ENCODE peak calls at places on chromosomes 1 and 21, in six cellular contexts. G is activated effector memory CD4-positive, alpha-beta T cell treated with Interleukin-2 at 50 U/mL for 16 hours; V is smooth muscle cell of the brain vasculature; F is NCI-H1694; E is H9; J is heart right ventricle. I is an unnamed sample.

GRCh38 chr1:99457381-99458165 is 188.3 kb upstream of the PALMD start:
- DNase-seq in G (no peak), E (no peak), V (no peak), F (no peak), J (no peak), I (no peak)

GRCh38 chr1:112674440-112674985 is at the start of gene MOV10:
- DNase-seq in E (peak), G (peak), V (peak), J (peak), F (peak), I (peak)

GRCh38 chr1:97533358-97533757 is 387.5 kb downstream of the DPYD start:
- DNase-seq in G (no peak), J (no peak), V (no peak), F (no peak), E (no peak), I (no peak)

GRCh38 chr1:103109291-103109920 is 1.1 kb upstream of the COL11A1 start:
- DNase-seq in J (no peak), G (no peak), V (no peak), F (no peak), E (peak), I (no peak)

GRCh38 chr1:203274603-203275381 is 30.5 kb upstream of the BTG2 start:
- DNase-seq in V (no peak), E (no peak), F (no peak), G (no peak), J (no peak), I (no peak)

GRCh38 chr21:37546299-37546908 is 179.8 kb downstream of the DYRK1A start:
- DNase-seq in J (no peak), E (no peak), V (no peak), G (no peak), F (no peak), I (no peak)

GRCh38 chr1:227773558-227773957 is 38.3 kb downstream of the SNAP47 start:
- DNase-seq in F (no peak), E (no peak), G (no peak), V (no peak), J (no peak), I (no peak)

GRCh38 chr1:230825061-230825803 is 43.1 kb downstream of the C1orf198 start:
- DNase-seq in F (peak), G (no peak), V (no peak), E (no peak), J (no peak), I (no peak)

GRCh38 chr1:211541715-211542477 is 37.1 kb downstream of the SLC30A1 start:
- DNase-seq in J (no peak), F (no peak), G (no peak), V (no peak), E (no peak), I (no peak)

GRCh38 chr21:38979271-38980196 is 173.8 kb downstream of the ETS2 start:
- DNase-seq in F (no peak), J (no peak), G (no peak), V (no peak), E (peak), I (peak)

GRCh38 chr1:111956155-111956817 is 33.2 kb downstream of the KCND3 start:
- DNase-seq in F (no peak), G (no peak), J (no peak), V (no peak), E (no peak), I (no peak)

GRCh38 chr1:58909162-58909560 is 125.3 kb upstream of the JUN start:
- DNase-seq in E (no peak), V (no peak), F (no peak), J (no peak), G (no peak), I (no peak)

GRCh38 chr1:160204526-160205241 is 500 bp upstream of the PEA15 start:
- DNase-seq in F (no peak), G (no peak), V (no peak), E (no peak), J (no peak), I (no peak)

GRCh38 chr1:62809788-62810187 is 25.9 kb downstream of the ATG4C start:
- DNase-seq in F (no peak), V (no peak), E (no peak), J (no peak), G (no peak), I (no peak)

GRCh38 chr1:170734412-170735175 is 70.7 kb downstream of the PRRX1 start:
- DNase-seq in G (no peak), E (no peak), J (no peak), F (no peak), V (no peak), I (no peak)

GRCh38 chr1:29786791-29787732 is 550.7 kb downstream of the PTPRU start:
- DNase-seq in E (no peak), V (no peak), F (no peak), J (no peak), G (no peak), I (no peak)

GRCh38 chr1:177274687-177275211 is 104.0 kb downstream of the BRINP2 start:
- DNase-seq in F (no peak), G (no peak), E (no peak), J (peak), V (peak), I (no peak)

GRCh38 chr1:44531785-44532566 is 126.9 kb downstream of the RNF220 start:
- DNase-seq in F (no peak), E (no peak), V (no peak), G (no peak), J (no peak), I (no peak)

GRCh38 chr21:38303300-38303699 is 46.5 kb downstream of the KCNJ15 start:
- DNase-seq in V (no peak), E (no peak), F (no peak), J (no peak), G (no peak), I (no peak)

GRCh38 chr1:154838473-154838872 is 31.6 kb downstream of the KCNN3 start:
- DNase-seq in E (no peak), V (no peak), J (no peak), G (no peak), F (no peak), I (no peak)

GRCh38 chr1:99849413-99849743 is 783 bp upstream of the AGL start:
- DNase-seq in F (no peak), V (no peak), J (no peak), E (no peak), G (no peak), I (no peak)

GRCh38 chr1:9867408-9868243 is 42.4 kb downstream of the CTNNBIP1 start:
- DNase-seq in V (no peak), E (peak), G (peak), F (peak), J (peak), I (peak)

GRCh38 chr1:222107975-222108374 is 366.1 kb upstream of the DUSP10 start:
- DNase-seq in F (no peak), E (no peak), J (no peak), V (no peak), G (no peak), I (no peak)

GRCh38 chr1:53091841-53092645 is 30.0 kb downstream of the PODN start:
- DNase-seq in E (no peak), F (no peak), G (no peak), J (peak), V (no peak), I (no peak)

GRCh38 chr1:187840557-187840956 is 1011.8 kb downstream of the PLA2G4A start:
- DNase-seq in J (no peak), F (no peak), E (no peak), G (no peak), V (no peak), I (no peak)

GRCh38 chr1:178634445-178634844 is 90.6 kb upstream of the RALGPS2 start:
- DNase-seq in J (peak), G (no peak), V (no peak), F (no peak), E (no peak), I (no peak)

GRCh38 chr1:244329591-244330317 is 122.0 kb downstream of the ADSS2 start:
- DNase-seq in G (no peak), J (no peak), F (no peak), E (no peak), V (no peak), I (no peak)

I was measured in GDM1.